ENCODE peak calls at places on chromosomes 16 and 17, in six cellular contexts. M is NCI-H1930, E is memory B cell, K is colonic mucosa, R is mesothelial cell of epicardium, H is Ammon's horn. G is an unnamed sample.
A peak's percentile ranks its signal among the peaks of the same experiment; 100 is the strongest.

GRCh38 chr17:50214986-50215730 is 13.7 kb upstream of the COL1A1 start:
- DNase-seq in H (no peak), E (no peak), M (no peak), R (no peak), K (no peak), G (no peak)

GRCh38 chr17:42059815-42060214 is 9.4 kb upstream of the C17orf113 start:
- DNase-seq in K (no peak), R (no peak), M (no peak), E (no peak), H (no peak), G (no peak)

GRCh38 chr17:44067547-44067945 is 1.1 kb upstream of the LSM12 start:
- DNase-seq in E (no peak), M (no peak), H (no peak), R (no peak), K (no peak), G (no peak)

GRCh38 chr16:55822280-55822810 is 10.6 kb downstream of the CES1 start:
- DNase-seq in E (no peak), K (no peak), R (peak; percentile 19), M (no peak), H (no peak), G (no peak)

GRCh38 chr16:57579361-57579665 is 36.9 kb downstream of the ADGRG5 start:
- DNase-seq in K (no peak), R (no peak), H (no peak), M (no peak), E (no peak), G (no peak)

GRCh38 chr17:39591958-39592954 is 15.5 kb downstream of the NEUROD2 start:
- DNase-seq in M (no peak), H (peak; percentile 58), R (peak; percentile 69), K (peak; percentile 72), E (no peak), G (no peak)

GRCh38 chr17:59001158-59001814 is 105.4 kb downstream of the TRIM37 start:
- DNase-seq in M (no peak), H (peak; percentile 34), E (peak; percentile 77), K (peak; percentile 24), R (no peak), G (peak; percentile 4)

GRCh38 chr16:83928341-83929055 is 24.5 kb upstream of the OSGIN1 start:
- DNase-seq in H (no peak), E (no peak), K (no peak), M (no peak), R (no peak), G (no peak)

GRCh38 chr16:67537270-67537635 is 8.6 kb downstream of the RIPOR1 start:
- DNase-seq in H (no peak), K (peak; percentile 54), M (no peak), R (peak; percentile 61), E (no peak), G (no peak)

GRCh38 chr16:87416826-87417471 is 24.8 kb downstream of the MAP1LC3B start:
- DNase-seq in R (no peak), M (no peak), K (peak; percentile 43), E (no peak), H (no peak), G (no peak)

GRCh38 chr16:78184554-78185183 is 85.2 kb downstream of the WWOX start:
- DNase-seq in H (no peak), E (no peak), K (no peak), R (no peak), M (no peak), G (no peak)

GRCh38 chr16:25257956-25258855 is 561 bp upstream of the ZKSCAN2 start:
- DNase-seq in H (peak; percentile 71), E (peak; percentile 77), R (peak; percentile 90), K (peak; percentile 80), M (peak; percentile 92), G (peak; percentile 50)

GRCh38 chr16:24075929-24076716 is 180.0 kb upstream of the CACNG3 start:
- DNase-seq in M (no peak), K (no peak), H (peak; percentile 32), E (no peak), R (no peak), G (no peak)

GRCh38 chr16:66936462-66936861 is 1.1 kb downstream of the CES2 start:
- DNase-seq in H (no peak), E (no peak), M (no peak), R (no peak), K (peak; percentile 71), G (no peak)

GRCh38 chr16:11201498-11202259 is 54.3 kb downstream of the SOCS1 start:
- DNase-seq in R (no peak), K (no peak), E (no peak), H (no peak), M (no peak), G (no peak)

GRCh38 chr16:68642436-68643064 is 2.6 kb upstream of the CDH3 start:
- DNase-seq in E (no peak), R (peak; percentile 64), K (no peak), M (no peak), H (peak; percentile 13), G (no peak)

GRCh38 chr16:68760671-68761275 is 23.7 kb downstream of the CDH1 start:
- DNase-seq in K (no peak), R (no peak), E (no peak), M (no peak), H (peak; percentile 77), G (no peak)

GRCh38 chr16:85428168-85428898 is 184.8 kb upstream of the GSE1 start:
- DNase-seq in E (peak; percentile 39), K (peak; percentile 56), R (peak; percentile 36), M (no peak), H (no peak), G (no peak)

GRCh38 chr17:56548661-56549060 is 44.8 kb upstream of the NOG start:
- DNase-seq in K (no peak), H (no peak), E (no peak), M (no peak), R (no peak), G (no peak)

GRCh38 chr17:50586421-50587247 is 26.1 kb downstream of the CACNA1G start:
- DNase-seq in E (no peak), K (no peak), M (no peak), R (no peak), H (no peak), G (no peak)

GRCh38 chr16:58035356-58036170 is 10.0 kb downstream of the MMP15 start:
- DNase-seq in H (no peak), R (no peak), E (no peak), K (no peak), M (no peak), G (no peak)

GRCh38 chr17:11853321-11854151 is 143.7 kb downstream of the ZNF18 start:
- DNase-seq in R (no peak), H (peak; percentile 78), M (no peak), E (no peak), K (no peak), G (no peak)

GRCh38 chr17:48795444-48796162 is 21.4 kb downstream of the TTLL6 start:
- DNase-seq in R (no peak), M (no peak), K (peak; percentile 86), E (no peak), H (no peak), G (no peak)

GRCh38 chr16:25691519-25692091 is at the start of gene HS3ST4:
- DNase-seq in R (peak; percentile 55), M (no peak), E (no peak), H (no peak), K (no peak), G (no peak)

GRCh38 chr17:52128721-52129120 is 29.8 kb downstream of the CA10 start:
- DNase-seq in M (no peak), K (no peak), R (no peak), E (no peak), H (no peak), G (no peak)

G was measured in iPS DF 6.9.